ENCODE peak calls at places on chromosome 22, in eight cellular contexts. X is IMR-90, B is fibroblast of lung, Y is esophagus squamous epithelium, D is AG04449, O is uterus, F is hepatocyte, S is left ventricle myocardium inferior. N is an unnamed sample.

GRCh38 chr22:28885939-28886338 is 2.6 kb downstream of the ZNRF3 start:
- DNase-seq in X (no peak), O (no peak), Y (no peak), D (no peak), S (no peak), B (no peak), F (peak; percentile 54), N (no peak)

GRCh38 chr22:20391222-20391621 is 2.7 kb upstream of the ZNF74 start:
- DNase-seq in O (no peak), F (no peak), D (no peak), S (no peak), X (no peak), B (no peak), Y (no peak), N (no peak)

GRCh38 chr22:17501679-17502285 is 61.5 kb upstream of the SLC25A18 start:
- DNase-seq in X (peak; percentile 66), B (peak; percentile 86), F (peak; percentile 76), O (peak; percentile 20), D (peak; percentile 19), S (no peak), Y (no peak), N (peak; percentile 56)

GRCh38 chr22:19129871-19130270 is 1.2 kb upstream of the TSSK2 start:
- DNase-seq in X (no peak), S (no peak), F (no peak), O (no peak), D (no peak), Y (no peak), B (no peak), N (no peak)

GRCh38 chr22:50530857-50531545 is 1.2 kb upstream of the TYMP start:
- DNase-seq in D (no peak), X (peak; percentile 63), F (peak; percentile 91), Y (peak; percentile 64), B (peak; percentile 86), S (peak; percentile 87), O (peak; percentile 82), N (peak; percentile 85)

GRCh38 chr22:28043269-28043668 is 124.2 kb upstream of the PITPNB start:
- DNase-seq in X (no peak), D (no peak), Y (no peak), B (no peak), O (no peak), S (no peak), F (no peak), N (no peak)

GRCh38 chr22:29114392-29114791 is 41.6 kb downstream of the KREMEN1 start:
- DNase-seq in S (no peak), Y (no peak), F (no peak), D (no peak), X (no peak), B (no peak), O (no peak), N (no peak)

GRCh38 chr22:28899199-28899853 is 16.0 kb downstream of the ZNRF3 start:
- DNase-seq in S (no peak), D (no peak), F (no peak), Y (no peak), X (peak; percentile 20), O (no peak), B (peak; percentile 32), N (no peak)

GRCh38 chr22:39359659-39360195 is 9.9 kb downstream of the SYNGR1 start:
- DNase-seq in Y (no peak), B (no peak), F (no peak), O (no peak), X (no peak), S (no peak), D (no peak), N (no peak)

GRCh38 chr22:19686946-19687345 is 27.4 kb upstream of the SEPTIN5 start:
- DNase-seq in S (no peak), Y (no peak), X (no peak), F (no peak), D (no peak), O (no peak), B (no peak), N (no peak)

GRCh38 chr22:49549851-49550430 is 277.7 kb downstream of the BRD1 start:
- DNase-seq in X (no peak), S (no peak), B (no peak), D (no peak), Y (no peak), O (no peak), F (no peak), N (no peak)

GRCh38 chr22:49824936-49825335 is 2.7 kb downstream of the BRD1 start:
- DNase-seq in X (no peak), B (no peak), F (no peak), S (no peak), Y (no peak), O (no peak), D (no peak), N (no peak)

GRCh38 chr22:40721266-40721665 is 42.0 kb downstream of the MCHR1 start:
- DNase-seq in F (peak; percentile 37), X (peak; percentile 71), B (peak; percentile 65), O (peak; percentile 44), Y (no peak), D (no peak), S (no peak), N (no peak)

GRCh38 chr22:38177926-38178604 is 3.6 kb downstream of the PLA2G6 start:
- DNase-seq in O (peak; percentile 38), Y (no peak), D (no peak), X (peak; percentile 89), B (peak; percentile 83), S (peak; percentile 30), F (peak; percentile 80), N (peak; percentile 74)

GRCh38 chr22:22380098-22381030 is 128.2 kb downstream of the ZNF280B start:
- DNase-seq in F (no peak), O (no peak), Y (no peak), X (no peak), S (no peak), D (no peak), B (no peak), N (peak; percentile 19)
- TF ChIP-seq CTCF in F (peak; percentile 23), O (no peak), Y (no peak), X (no peak), S (no peak), D (no peak), B (no peak), N (peak; percentile 14)

GRCh38 chr22:41758231-41758630 is 42.2 kb upstream of the CCDC134 start:
- DNase-seq in F (no peak), D (no peak), O (no peak), S (no peak), Y (no peak), X (no peak), B (no peak), N (no peak)

GRCh38 chr22:41766476-41766875 is 34.0 kb upstream of the CCDC134 start:
- DNase-seq in F (no peak), Y (no peak), O (no peak), S (no peak), B (no peak), X (no peak), D (no peak), N (no peak)

GRCh38 chr22:41768420-41768819 is 32.1 kb upstream of the CCDC134 start:
- DNase-seq in Y (no peak), S (no peak), O (no peak), F (no peak), X (peak; percentile 34), D (no peak), B (no peak), N (no peak)

GRCh38 chr22:41757507-41757906 is 43.0 kb upstream of the CCDC134 start:
- DNase-seq in D (no peak), B (no peak), S (no peak), F (no peak), X (no peak), O (no peak), Y (no peak), N (no peak)

GRCh38 chr22:41762980-41763779 is 37.3 kb upstream of the CCDC134 start:
- DNase-seq in O (no peak), B (peak; percentile 11), F (peak; percentile 43), D (no peak), X (no peak), S (no peak), Y (no peak), N (peak; percentile 39)
- TF ChIP-seq CTCF in O (no peak), B (peak; percentile 39), F (peak; percentile 39), D (peak; percentile 33), X (peak; percentile 18), S (peak; percentile 38), Y (peak; percentile 29), N (peak; percentile 38)

DNA sequence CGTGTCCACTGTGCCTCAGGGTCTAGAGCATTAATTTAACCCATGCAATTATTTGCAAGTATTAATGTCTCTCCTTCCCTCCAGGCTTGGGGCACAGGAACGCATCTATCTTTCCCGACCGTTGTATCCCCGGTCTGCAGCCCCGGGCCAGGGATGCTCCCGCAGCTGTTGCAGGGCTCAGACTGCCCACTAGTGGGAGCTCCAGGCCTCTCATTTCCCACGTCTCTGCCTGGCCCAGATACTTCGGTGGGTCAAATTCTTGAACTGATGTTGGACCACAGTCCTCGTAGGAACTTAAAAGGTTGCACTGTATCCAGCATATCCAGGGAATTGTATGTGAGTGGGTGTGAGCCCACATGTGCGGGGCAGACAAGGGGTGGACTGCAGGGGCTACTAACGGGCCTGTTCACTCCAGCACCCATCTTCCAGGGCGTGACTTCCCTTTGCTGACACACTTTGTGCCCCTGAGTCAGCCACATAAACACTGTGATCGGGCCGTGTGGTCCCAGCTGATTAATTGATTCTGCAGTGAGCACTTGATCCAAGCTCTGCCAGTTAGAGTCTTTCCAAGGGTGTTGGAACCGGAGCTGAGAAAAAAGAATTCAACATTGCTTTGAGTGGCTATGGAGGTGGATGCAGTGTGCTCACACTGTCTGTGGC is 451.3 kb downstream of the TBC1D22A start:
- DNase-seq in Y (no peak), F (no peak), O (no peak), B (peak; percentile 20), S (no peak), X (no peak), D (no peak), N (peak; percentile 47)
- TF ChIP-seq CTCF in Y (peak; percentile 57), F (peak; percentile 13), O (no peak), B (peak; percentile 50), S (peak; percentile 65), X (peak; percentile 28), D (peak; percentile 64), N (peak; percentile 64)

DNA sequence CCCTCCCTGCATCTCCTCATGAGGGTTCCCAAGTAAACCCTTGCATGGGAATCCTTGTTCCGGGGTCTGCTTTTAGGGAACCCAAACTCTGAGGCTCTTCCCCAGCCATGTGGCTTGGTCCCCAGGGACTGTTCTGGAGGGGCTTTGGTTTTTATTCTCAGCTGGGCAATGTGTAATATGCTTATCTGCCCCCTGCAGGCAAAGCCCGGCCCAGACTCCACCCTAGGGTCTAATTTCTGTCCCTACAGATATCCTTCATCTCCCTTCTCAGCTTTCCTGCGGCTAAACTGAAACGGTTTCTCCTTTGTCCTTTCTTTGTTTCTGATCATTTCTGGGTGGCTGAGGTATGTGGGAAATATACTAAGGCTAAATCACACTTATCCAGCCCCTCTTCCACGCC is 37.1 kb downstream of the TST start:
- DNase-seq in X (no peak), D (no peak), O (no peak), B (no peak), Y (no peak), S (no peak), F (no peak), N (no peak)
- TF ChIP-seq CTCF in X (no peak), D (no peak), O (no peak), B (no peak), Y (no peak), S (no peak), F (no peak), N (no peak)